ENCODE peak calls at places on chromosomes 6 and 20, in ten cellular contexts. N is AG04450, C is Calu3, A is adrenal gland, S is bronchial epithelial cell, Q is GM23338, K is heart right ventricle, F is pancreas, V is AG10803, P is endothelial cell. J is an unnamed sample.

GRCh38 chr6:168526841-168527281 is 85.9 kb downstream of the SMOC2 start:
- DNase-seq in N (no peak), C (no peak), A (no peak), S (no peak), Q (no peak), K (peak), F (peak), V (no peak), P (no peak), J (no peak)

GRCh38 chr20:50834599-50835005 is 39.7 kb downstream of the BCAS4 start:
- DNase-seq in N (peak), C (no peak), A (no peak), S (peak), Q (no peak), K (no peak), F (no peak), V (peak), P (no peak), J (peak)

GRCh38 chr6:21731411-21732031 is 138.0 kb downstream of the SOX4 start:
- DNase-seq in N (no peak), C (peak), A (no peak), S (peak), Q (no peak), K (no peak), F (peak), V (peak), P (no peak), J (no peak)

GRCh38 chr20:37202267-37202943 is 23.1 kb upstream of the MROH8 start:
- DNase-seq in N (peak), C (peak), A (peak), S (peak), Q (peak), K (peak), F (no peak), V (peak), P (peak), J (peak)

GRCh38 chr6:106339334-106340029 is 13.9 kb upstream of the ATG5 start:
- DNase-seq in N (peak), C (peak), A (peak), S (peak), Q (peak), K (peak), F (peak), V (peak), P (peak), J (peak)

GRCh38 chr6:13544454-13545186 is 29.8 kb upstream of the SIRT5 start:
- DNase-seq in N (no peak), C (no peak), A (no peak), S (no peak), Q (peak), K (no peak), F (no peak), V (no peak), P (no peak), J (no peak)

GRCh38 chr20:58078741-58079522 is 149.5 kb downstream of the ANKRD60 start:
- DNase-seq in N (no peak), C (peak), A (no peak), S (peak), Q (no peak), K (peak), F (no peak), V (peak), P (no peak), J (peak)

GRCh38 chr6:11172501-11173337 is 59.7 kb downstream of the NEDD9 start:
- DNase-seq in N (no peak), C (peak), A (peak), S (peak), Q (peak), K (peak), F (peak), V (peak), P (peak), J (no peak)

GRCh38 chr20:63482021-63482587 is 9.6 kb upstream of the KCNQ2 start:
- DNase-seq in N (no peak), C (no peak), A (no peak), S (no peak), Q (no peak), K (no peak), F (no peak), V (no peak), P (no peak), J (no peak)

GRCh38 chr6:8085053-8085511 is 17.3 kb downstream of the EEF1E1 start:
- DNase-seq in N (peak), C (peak), A (peak), S (peak), Q (no peak), K (no peak), F (peak), V (peak), P (no peak), J (peak)

GRCh38 chr6:18904681-18905080 is 517.5 kb downstream of the RNF144B start:
- DNase-seq in N (no peak), C (no peak), A (no peak), S (no peak), Q (no peak), K (no peak), F (no peak), V (no peak), P (no peak), J (no peak)

GRCh38 chr20:39829713-39830112 is 859.3 kb downstream of the MAFB start:
- DNase-seq in N (no peak), C (no peak), A (no peak), S (no peak), Q (peak), K (no peak), F (no peak), V (no peak), P (no peak), J (no peak)

GRCh38 chr20:39825524-39825923 is 863.4 kb downstream of the DHX35 start:
- DNase-seq in N (no peak), C (no peak), A (no peak), S (peak), Q (no peak), K (no peak), F (no peak), V (no peak), P (no peak), J (no peak)

GRCh38 chr20:39825950-39826349 is 863.1 kb downstream of the MAFB start:
- DNase-seq in N (no peak), C (no peak), A (no peak), S (peak), Q (no peak), K (no peak), F (no peak), V (peak), P (no peak), J (no peak)

GRCh38 chr20:39830903-39831302 is 858.1 kb downstream of the MAFB start:
- DNase-seq in N (no peak), C (no peak), A (no peak), S (no peak), Q (no peak), K (no peak), F (no peak), V (no peak), P (no peak), J (no peak)

GRCh38 chr20:39829255-39829654 is 859.8 kb downstream of the MAFB start:
- DNase-seq in N (no peak), C (no peak), A (no peak), S (no peak), Q (peak), K (peak), F (no peak), V (peak), P (peak), J (no peak)
- TF ChIP-seq CTCF in N (peak), C (no peak), A (peak), S (no peak), Q (peak), K (peak), F (no peak), V (peak), P (peak), J (peak)

GRCh38 chr6:81241717-81242116 is 510.8 kb downstream of the TENT5A start:
- DNase-seq in N (peak), C (no peak), A (no peak), S (peak), Q (peak), K (no peak), F (no peak), V (peak), P (no peak), J (peak)
- TF ChIP-seq CTCF in N (peak), C (peak), A (peak), S (peak), Q (peak), K (peak), F (no peak), V (peak), P (peak), J (peak)

GRCh38 chr6:129500958-129501381 is 209.0 kb downstream of the ARHGAP18 start:
- DNase-seq in N (no peak), C (no peak), A (no peak), S (no peak), Q (peak), K (no peak), F (no peak), V (no peak), P (no peak), J (no peak)
- TF ChIP-seq CTCF in N (peak), C (peak), A (no peak), S (peak), Q (peak), K (peak), F (no peak), V (peak), P (peak), J (peak)

DNA sequence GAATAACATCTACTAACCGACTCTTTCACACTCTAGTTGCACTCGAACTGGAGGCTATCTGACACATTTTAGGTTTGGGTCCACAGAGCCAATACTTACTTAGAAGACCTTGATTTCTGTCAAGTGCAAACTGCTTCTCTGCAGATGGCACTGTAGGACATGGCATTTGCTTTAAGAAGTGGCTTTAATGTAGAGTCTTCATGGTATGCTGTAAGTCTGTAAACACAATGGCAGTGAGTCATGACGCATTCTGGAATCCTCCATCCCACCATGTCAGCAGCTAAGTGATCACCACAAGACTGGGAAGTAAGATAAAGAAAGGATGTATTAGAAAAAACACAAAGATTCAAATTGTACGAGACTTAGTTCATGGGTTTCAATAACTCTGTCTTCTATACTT is 377.0 kb upstream of the NOX3 start:
- DNase-seq in N (peak), C (no peak), A (no peak), S (peak), Q (peak), K (no peak), F (no peak), V (peak), P (no peak), J (peak)
- TF ChIP-seq CTCF in N (peak), C (no peak), A (no peak), S (no peak), Q (no peak), K (no peak), F (no peak), V (no peak), P (no peak), J (no peak)

DNA sequence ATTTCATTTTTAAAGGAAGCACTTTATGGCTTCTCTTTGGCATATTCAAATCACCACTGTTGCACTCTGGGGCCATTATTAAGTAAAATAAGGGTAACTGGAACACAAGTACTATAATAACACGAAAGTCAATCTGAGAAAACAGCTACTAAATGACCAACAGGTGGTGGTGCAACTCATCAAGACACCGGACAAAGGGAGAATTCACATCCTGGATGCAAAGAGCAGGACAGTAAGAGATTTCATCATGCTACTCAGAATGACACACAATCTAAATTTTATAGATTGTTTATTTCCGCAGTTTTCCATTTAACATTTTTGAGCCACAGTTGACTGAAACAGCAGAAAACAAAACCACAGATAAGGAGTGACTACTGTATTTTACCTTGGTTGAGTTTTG is 27.6 kb upstream of the LY86 start:
- DNase-seq in N (no peak), C (no peak), A (no peak), S (no peak), Q (no peak), K (no peak), F (no peak), V (no peak), P (no peak), J (no peak)
- TF ChIP-seq CTCF in N (no peak), C (no peak), A (no peak), S (no peak), Q (peak), K (peak), F (no peak), V (no peak), P (no peak), J (no peak)

GRCh38 chr6:12297363-12298016 is 7.3 kb downstream of the EDN1 start:
- DNase-seq in N (no peak), C (no peak), A (no peak), S (no peak), Q (no peak), K (no peak), F (no peak), V (no peak), P (no peak), J (no peak)
- TF ChIP-seq CTCF in N (no peak), C (no peak), A (no peak), S (no peak), Q (no peak), K (no peak), F (no peak), V (no peak), P (no peak), J (no peak)

GRCh38 chr20:21129861-21130260 is 4.0 kb downstream of the KIZ start:
- DNase-seq in N (no peak), C (no peak), A (no peak), S (no peak), Q (peak), K (no peak), F (no peak), V (no peak), P (no peak), J (no peak)
- TF ChIP-seq CTCF in N (no peak), C (no peak), A (no peak), S (no peak), Q (peak), K (no peak), F (no peak), V (no peak), P (no peak), J (no peak)

GRCh38 chr6:43823879-43824740 is 54.1 kb downstream of the VEGFA start:
- DNase-seq in N (no peak), C (peak), A (no peak), S (no peak), Q (no peak), K (no peak), F (peak), V (no peak), P (no peak), J (no peak)
- TF ChIP-seq CTCF in N (no peak), C (no peak), A (no peak), S (no peak), Q (no peak), K (no peak), F (no peak), V (no peak), P (no peak), J (no peak)

J was measured in HFF-Myc.